ENCODE peak calls at places on chromosomes 1 and 21, in six cellular contexts. One of them, this sample, is unnamed.

GRCh38 chr1:45802343-45803298 is 791 bp upstream of the MAST2 start:
- DNase-seq in IMR-90: peak
- DNase-seq in H1: peak
- DNase-seq in mesendoderm: peak
- DNase-seq in neuronal stem cell: peak
- DNase-seq in trophoblast cell: peak
- DNase-seq in this sample: peak

GRCh38 chr1:31667065-31667785 is 22.5 kb upstream of the PEF1 start:
- DNase-seq in IMR-90: no peak
- DNase-seq in H1: no peak
- DNase-seq in mesendoderm: no peak
- DNase-seq in neuronal stem cell: no peak
- DNase-seq in trophoblast cell: no peak
- DNase-seq in this sample: no peak

GRCh38 chr1:230176871-230177411 is 109.9 kb downstream of the GALNT2 start:
- DNase-seq in IMR-90: peak
- DNase-seq in H1: peak
- DNase-seq in mesendoderm: no peak
- DNase-seq in neuronal stem cell: no peak
- DNase-seq in trophoblast cell: no peak
- DNase-seq in this sample: no peak

GRCh38 chr1:72202761-72203160 is 79.6 kb downstream of the NEGR1 start:
- DNase-seq in IMR-90: peak
- DNase-seq in H1: no peak
- DNase-seq in mesendoderm: no peak
- DNase-seq in neuronal stem cell: no peak
- DNase-seq in trophoblast cell: no peak
- DNase-seq in this sample: peak

GRCh38 chr21:35483267-35483666 is 434.2 kb upstream of the RUNX1 start:
- DNase-seq in IMR-90: no peak
- DNase-seq in H1: no peak
- DNase-seq in mesendoderm: peak
- DNase-seq in neuronal stem cell: no peak
- DNase-seq in trophoblast cell: no peak
- DNase-seq in this sample: peak

GRCh38 chr1:168360151-168360550 is 79.5 kb downstream of the TBX19 start:
- DNase-seq in IMR-90: no peak
- DNase-seq in H1: no peak
- DNase-seq in mesendoderm: peak
- DNase-seq in neuronal stem cell: no peak
- DNase-seq in trophoblast cell: no peak
- DNase-seq in this sample: peak

GRCh38 chr1:118911571-118911970 is 76.6 kb downstream of the TBX15 start:
- DNase-seq in IMR-90: no peak
- DNase-seq in H1: no peak
- DNase-seq in mesendoderm: no peak
- DNase-seq in neuronal stem cell: no peak
- DNase-seq in trophoblast cell: no peak
- DNase-seq in this sample: no peak

GRCh38 chr1:74222701-74223100 is 12.5 kb upstream of the TNNI3K start:
- DNase-seq in IMR-90: peak
- DNase-seq in H1: no peak
- DNase-seq in mesendoderm: no peak
- DNase-seq in neuronal stem cell: no peak
- DNase-seq in trophoblast cell: no peak
- DNase-seq in this sample: no peak

GRCh38 chr1:219385786-219386427 is 212.2 kb downstream of the LYPLAL1 start:
- DNase-seq in IMR-90: peak
- DNase-seq in H1: peak
- DNase-seq in mesendoderm: peak
- DNase-seq in neuronal stem cell: peak
- DNase-seq in trophoblast cell: peak
- DNase-seq in this sample: peak

GRCh38 chr21:29342394-29342957 is 43.8 kb downstream of the BACH1 start:
- DNase-seq in IMR-90: peak
- DNase-seq in H1: no peak
- DNase-seq in mesendoderm: no peak
- DNase-seq in neuronal stem cell: no peak
- DNase-seq in trophoblast cell: peak
- DNase-seq in this sample: peak

GRCh38 chr21:28193189-28193588 is 799.5 kb downstream of the LTN1 start:
- DNase-seq in IMR-90: no peak
- DNase-seq in H1: no peak
- DNase-seq in mesendoderm: peak
- DNase-seq in neuronal stem cell: no peak
- DNase-seq in trophoblast cell: no peak
- DNase-seq in this sample: no peak

GRCh38 chr1:110875216-110875731 is 2.3 kb downstream of the CD53 start:
- DNase-seq in IMR-90: no peak
- DNase-seq in H1: no peak
- DNase-seq in mesendoderm: no peak
- DNase-seq in neuronal stem cell: no peak
- DNase-seq in trophoblast cell: no peak
- DNase-seq in this sample: no peak

GRCh38 chr21:43723648-43724047 is 4.7 kb downstream of the PDXK start:
- DNase-seq in IMR-90: no peak
- DNase-seq in H1: no peak
- DNase-seq in mesendoderm: no peak
- DNase-seq in neuronal stem cell: no peak
- DNase-seq in trophoblast cell: no peak
- DNase-seq in this sample: no peak

GRCh38 chr1:149888160-149888998 is 11.0 kb upstream of the BOLA1 start:
- DNase-seq in IMR-90: peak
- DNase-seq in H1: peak
- DNase-seq in mesendoderm: peak
- DNase-seq in neuronal stem cell: peak
- DNase-seq in trophoblast cell: peak
- DNase-seq in this sample: no peak

GRCh38 chr1:16145030-16145987 is 10.6 kb downstream of the EPHA2 start:
- DNase-seq in IMR-90: peak
- DNase-seq in H1: peak
- DNase-seq in mesendoderm: peak
- DNase-seq in neuronal stem cell: no peak
- DNase-seq in trophoblast cell: peak
- DNase-seq in this sample: peak

GRCh38 chr1:225950905-225951351 is 9.9 kb upstream of the LEFTY2 start:
- DNase-seq in IMR-90: no peak
- DNase-seq in H1: peak
- DNase-seq in mesendoderm: peak
- DNase-seq in neuronal stem cell: no peak
- DNase-seq in trophoblast cell: no peak
- DNase-seq in this sample: no peak

GRCh38 chr1:15343729-15344128 is 66.0 kb upstream of the EFHD2 start:
- DNase-seq in IMR-90: peak
- DNase-seq in H1: no peak
- DNase-seq in mesendoderm: no peak
- DNase-seq in neuronal stem cell: no peak
- DNase-seq in trophoblast cell: no peak
- DNase-seq in this sample: no peak

GRCh38 chr1:45490121-45490622 is 791 bp downstream of the TESK2 start:
- DNase-seq in IMR-90: peak
- DNase-seq in H1: no peak
- DNase-seq in mesendoderm: peak
- DNase-seq in neuronal stem cell: no peak
- DNase-seq in trophoblast cell: peak
- DNase-seq in this sample: peak

GRCh38 chr21:31530918-31531705 is 128.4 kb upstream of the SOD1 start:
- DNase-seq in IMR-90: no peak
- DNase-seq in H1: no peak
- DNase-seq in mesendoderm: no peak
- DNase-seq in neuronal stem cell: no peak
- DNase-seq in trophoblast cell: no peak
- DNase-seq in this sample: no peak

GRCh38 chr1:200710166-200710565 is 28.5 kb upstream of the CAMSAP2 start:
- DNase-seq in IMR-90: no peak
- DNase-seq in H1: no peak
- DNase-seq in mesendoderm: no peak
- DNase-seq in neuronal stem cell: no peak
- DNase-seq in trophoblast cell: no peak
- DNase-seq in this sample: no peak

GRCh38 chr1:239558992-239559391 is 172.6 kb downstream of the CHRM3 start:
- DNase-seq in IMR-90: no peak
- DNase-seq in H1: no peak
- DNase-seq in mesendoderm: no peak
- DNase-seq in neuronal stem cell: no peak
- DNase-seq in trophoblast cell: no peak
- DNase-seq in this sample: no peak

GRCh38 chr1:68431076-68431475 is 18.7 kb downstream of the RPE65 start:
- DNase-seq in IMR-90: no peak
- DNase-seq in H1: no peak
- DNase-seq in mesendoderm: no peak
- DNase-seq in neuronal stem cell: no peak
- DNase-seq in trophoblast cell: no peak
- DNase-seq in this sample: no peak

DNA sequence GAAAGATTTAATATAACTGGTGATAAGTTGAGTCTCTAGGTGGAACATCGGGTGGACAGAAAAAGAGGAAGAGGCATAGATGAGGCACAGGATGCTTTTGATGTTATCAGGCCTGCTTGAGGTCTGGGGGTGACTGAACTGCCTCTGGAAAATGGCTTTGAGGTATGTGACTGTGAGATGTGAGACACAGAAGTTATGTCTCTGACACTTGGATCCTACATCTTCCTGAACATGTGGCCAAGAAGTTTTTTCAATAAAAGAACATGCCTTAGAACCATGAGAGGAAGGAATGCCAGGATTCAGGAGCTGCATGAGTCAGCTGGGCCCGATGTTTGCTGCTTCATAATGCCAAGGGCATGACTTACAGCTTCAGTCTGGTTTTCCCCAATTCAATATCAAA is 11.5 kb upstream of the AIM2 start:
- DNase-seq in IMR-90: peak
- DNase-seq in H1: no peak
- DNase-seq in mesendoderm: no peak
- DNase-seq in neuronal stem cell: no peak
- DNase-seq in trophoblast cell: peak
- DNase-seq in this sample: peak
- H3K4me3 ChIP-seq in IMR-90: no peak
- H3K4me3 ChIP-seq in H1: no peak
- H3K4me3 ChIP-seq in mesendoderm: no peak
- H3K4me3 ChIP-seq in neuronal stem cell: no peak
- H3K4me3 ChIP-seq in trophoblast cell: no peak
- H3K4me3 ChIP-seq in this sample: no peak

DNA sequence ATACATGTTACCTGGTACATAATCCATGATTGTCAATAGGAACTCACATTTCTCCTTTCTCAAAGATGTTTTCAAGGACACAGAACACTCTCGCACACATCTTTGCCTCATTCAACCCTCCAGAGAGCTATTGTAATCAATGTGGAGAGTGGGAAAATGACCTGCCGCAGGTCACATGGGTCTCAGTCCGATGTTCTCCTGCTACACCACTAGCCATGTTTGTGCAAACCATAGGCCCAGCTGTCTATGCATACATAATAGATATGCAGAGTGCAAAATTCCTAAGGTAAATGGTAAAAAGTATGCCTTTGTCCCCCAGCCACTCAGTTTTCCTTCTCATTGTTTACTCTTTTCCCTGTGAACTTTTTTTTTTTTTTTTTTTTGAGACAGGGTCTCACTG is 89.2 kb downstream of the ADSS2 start:
- DNase-seq in IMR-90: no peak
- DNase-seq in H1: no peak
- DNase-seq in mesendoderm: peak
- DNase-seq in neuronal stem cell: no peak
- DNase-seq in trophoblast cell: no peak
- DNase-seq in this sample: no peak
- H2AK5ac ChIP-seq in IMR-90: peak
- H2AK5ac ChIP-seq in H1: peak
- H2AK5ac ChIP-seq in mesendoderm: no peak
- H2AK5ac ChIP-seq in neuronal stem cell: no peak
- H2AK5ac ChIP-seq in trophoblast cell: no peak
- H2AK5ac ChIP-seq in this sample: no peak

GRCh38 chr1:28740118-28740517 is 3.4 kb downstream of the YTHDF2 start:
- DNase-seq in IMR-90: no peak
- DNase-seq in H1: no peak
- DNase-seq in mesendoderm: no peak
- DNase-seq in neuronal stem cell: no peak
- DNase-seq in trophoblast cell: no peak
- DNase-seq in this sample: no peak

GRCh38 chr1:28736450-28737244 is at the start of gene YTHDF2:
- DNase-seq in IMR-90: peak
- DNase-seq in H1: peak
- DNase-seq in mesendoderm: peak
- DNase-seq in neuronal stem cell: peak
- DNase-seq in trophoblast cell: peak
- DNase-seq in this sample: peak

GRCh38 chr1:28735961-28736449 is 735 bp upstream of the YTHDF2 start:
- DNase-seq in IMR-90: no peak
- DNase-seq in H1: no peak
- DNase-seq in mesendoderm: no peak
- DNase-seq in neuronal stem cell: no peak
- DNase-seq in trophoblast cell: peak
- DNase-seq in this sample: no peak

GRCh38 chr1:28737245-28738137 is 751 bp downstream of the YTHDF2 start:
- DNase-seq in IMR-90: peak
- DNase-seq in H1: peak
- DNase-seq in mesendoderm: peak
- DNase-seq in neuronal stem cell: peak
- DNase-seq in trophoblast cell: peak
- DNase-seq in this sample: peak
- H2BK5ac ChIP-seq in IMR-90: peak
- H2BK5ac ChIP-seq in H1: peak
- H2BK5ac ChIP-seq in mesendoderm: peak
- H2BK5ac ChIP-seq in neuronal stem cell: peak
- H2BK5ac ChIP-seq in trophoblast cell: peak
- H2BK5ac ChIP-seq in this sample: peak

GRCh38 chr1:92485374-92486250 is 1.1 kb downstream of the GFI1 start:
- DNase-seq in IMR-90: no peak
- DNase-seq in H1: peak
- DNase-seq in mesendoderm: peak
- DNase-seq in neuronal stem cell: peak
- DNase-seq in trophoblast cell: no peak
- DNase-seq in this sample: peak

GRCh38 chr1:92484472-92485373 is 2.0 kb downstream of the GFI1 start:
- DNase-seq in IMR-90: no peak
- DNase-seq in H1: peak
- DNase-seq in mesendoderm: peak
- DNase-seq in neuronal stem cell: peak
- DNase-seq in trophoblast cell: no peak
- DNase-seq in this sample: peak

GRCh38 chr1:92483442-92484170 is 3.1 kb downstream of the GFI1 start:
- DNase-seq in IMR-90: no peak
- DNase-seq in H1: peak
- DNase-seq in mesendoderm: peak
- DNase-seq in neuronal stem cell: peak
- DNase-seq in trophoblast cell: no peak
- DNase-seq in this sample: no peak

GRCh38 chr1:92482665-92483441 is 3.9 kb downstream of the GFI1 start:
- DNase-seq in IMR-90: no peak
- DNase-seq in H1: peak
- DNase-seq in mesendoderm: peak
- DNase-seq in neuronal stem cell: peak
- DNase-seq in trophoblast cell: no peak
- DNase-seq in this sample: no peak

DNA sequence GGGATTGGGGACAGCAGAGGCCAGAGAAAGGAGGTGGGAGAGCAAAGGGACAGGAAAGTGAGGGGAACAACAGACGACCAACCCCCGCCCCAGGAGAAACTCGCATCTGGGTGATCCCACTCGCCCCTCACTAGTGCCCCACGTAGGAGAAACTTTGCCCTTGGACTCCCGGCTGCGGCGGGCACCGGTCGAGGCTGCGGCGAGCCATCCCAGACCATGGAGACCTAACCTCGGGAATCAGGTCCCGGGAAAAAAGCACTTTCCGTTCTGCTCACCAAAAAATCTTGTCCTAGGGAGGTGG is 2.6 kb downstream of the GFI1 start:
- DNase-seq in IMR-90: no peak
- DNase-seq in H1: no peak
- DNase-seq in mesendoderm: no peak
- DNase-seq in neuronal stem cell: no peak
- DNase-seq in trophoblast cell: no peak
- DNase-seq in this sample: peak
- H3K4me3 ChIP-seq in IMR-90: no peak
- H3K4me3 ChIP-seq in H1: peak
- H3K4me3 ChIP-seq in mesendoderm: no peak
- H3K4me3 ChIP-seq in neuronal stem cell: no peak
- H3K4me3 ChIP-seq in trophoblast cell: no peak
- H3K4me3 ChIP-seq in this sample: no peak